ENCODE peak calls at places on chromosomes 6 and 20, in ten cellular contexts. I is brain microvascular endothelial cell, N is suprapubic skin, F is aorta, W is cardiac muscle cell, V is foreskin keratinocyte, A is right atrium auricular region, D is SJSA1, Q is breast epithelium, X is SK-N-SH. H is an unnamed sample.

GRCh38 chr20:5135363-5136012 is 8.7 kb downstream of the CDS2 start:
- DNase-seq in I (no peak), N (no peak), F (no peak), W (no peak), V (no peak), A (no peak), D (no peak), Q (no peak), X (no peak), H (no peak)

GRCh38 chr6:170152111-170152926 is 138.6 kb downstream of the DLL1 start:
- DNase-seq in I (no peak), N (peak), F (peak), W (no peak), V (no peak), A (peak), D (no peak), Q (no peak), X (no peak), H (no peak)

GRCh38 chr20:38791291-38791690 is 14.2 kb upstream of the PPP1R16B start:
- DNase-seq in I (no peak), N (no peak), F (no peak), W (no peak), V (no peak), A (no peak), D (no peak), Q (no peak), X (no peak), H (no peak)

GRCh38 chr20:36313476-36313875 is 7.3 kb downstream of the DLGAP4 start:
- DNase-seq in I (no peak), N (no peak), F (peak), W (no peak), V (no peak), A (no peak), D (no peak), Q (peak), X (no peak), H (no peak)

GRCh38 chr6:17457405-17457804 is 64.0 kb downstream of the CAP2 start:
- DNase-seq in I (no peak), N (no peak), F (no peak), W (no peak), V (no peak), A (no peak), D (no peak), Q (no peak), X (no peak), H (no peak)

GRCh38 chr6:48535569-48535968 is 424.6 kb upstream of the PTCHD4 start:
- DNase-seq in I (peak), N (no peak), F (no peak), W (peak), V (peak), A (no peak), D (peak), Q (no peak), X (no peak), H (no peak)

GRCh38 chr20:63321148-63321831 is 28.3 kb downstream of the COL20A1 start:
- DNase-seq in I (no peak), N (peak), F (peak), W (peak), V (no peak), A (peak), D (no peak), Q (no peak), X (no peak), H (no peak)

GRCh38 chr6:15561447-15562199 is 101.2 kb downstream of the DTNBP1 start:
- DNase-seq in I (no peak), N (no peak), F (no peak), W (peak), V (no peak), A (no peak), D (no peak), Q (no peak), X (no peak), H (no peak)

GRCh38 chr20:31608256-31608980 is 3.3 kb downstream of the ID1 start:
- DNase-seq in I (no peak), N (peak), F (peak), W (peak), V (no peak), A (peak), D (peak), Q (peak), X (peak), H (peak)

GRCh38 chr6:109767961-109768360 is 76.9 kb downstream of the FIG4 start:
- DNase-seq in I (no peak), N (no peak), F (peak), W (peak), V (no peak), A (no peak), D (peak), Q (no peak), X (no peak), H (no peak)

GRCh38 chr6:52399511-52400315 is 20.4 kb upstream of the EFHC1 start:
- DNase-seq in I (peak), N (no peak), F (no peak), W (peak), V (peak), A (no peak), D (peak), Q (no peak), X (peak), H (peak)

GRCh38 chr6:45666844-45667243 is 289.1 kb upstream of the SUPT3H start:
- DNase-seq in I (no peak), N (no peak), F (no peak), W (no peak), V (no peak), A (no peak), D (no peak), Q (no peak), X (no peak), H (no peak)

GRCh38 chr6:29826271-29826670 is 1.4 kb upstream of the HLA-G start:
- DNase-seq in I (no peak), N (no peak), F (no peak), W (no peak), V (peak), A (no peak), D (no peak), Q (no peak), X (no peak), H (no peak)

GRCh38 chr6:151320140-151320539 is 71.2 kb downstream of the ZBTB2 start:
- DNase-seq in I (no peak), N (no peak), F (no peak), W (no peak), V (no peak), A (no peak), D (no peak), Q (no peak), X (no peak), H (no peak)

GRCh38 chr6:151313060-151313459 is 73.3 kb downstream of the AKAP12 start:
- DNase-seq in I (no peak), N (no peak), F (no peak), W (peak), V (no peak), A (no peak), D (no peak), Q (no peak), X (no peak), H (no peak)

GRCh38 chr6:151317995-151318365 is 73.4 kb downstream of the ZBTB2 start:
- DNase-seq in I (no peak), N (no peak), F (no peak), W (no peak), V (no peak), A (no peak), D (no peak), Q (no peak), X (no peak), H (no peak)

GRCh38 chr6:151321438-151321837 is 69.9 kb downstream of the ZBTB2 start:
- DNase-seq in I (no peak), N (no peak), F (no peak), W (no peak), V (no peak), A (no peak), D (no peak), Q (no peak), X (no peak), H (no peak)

DNA sequence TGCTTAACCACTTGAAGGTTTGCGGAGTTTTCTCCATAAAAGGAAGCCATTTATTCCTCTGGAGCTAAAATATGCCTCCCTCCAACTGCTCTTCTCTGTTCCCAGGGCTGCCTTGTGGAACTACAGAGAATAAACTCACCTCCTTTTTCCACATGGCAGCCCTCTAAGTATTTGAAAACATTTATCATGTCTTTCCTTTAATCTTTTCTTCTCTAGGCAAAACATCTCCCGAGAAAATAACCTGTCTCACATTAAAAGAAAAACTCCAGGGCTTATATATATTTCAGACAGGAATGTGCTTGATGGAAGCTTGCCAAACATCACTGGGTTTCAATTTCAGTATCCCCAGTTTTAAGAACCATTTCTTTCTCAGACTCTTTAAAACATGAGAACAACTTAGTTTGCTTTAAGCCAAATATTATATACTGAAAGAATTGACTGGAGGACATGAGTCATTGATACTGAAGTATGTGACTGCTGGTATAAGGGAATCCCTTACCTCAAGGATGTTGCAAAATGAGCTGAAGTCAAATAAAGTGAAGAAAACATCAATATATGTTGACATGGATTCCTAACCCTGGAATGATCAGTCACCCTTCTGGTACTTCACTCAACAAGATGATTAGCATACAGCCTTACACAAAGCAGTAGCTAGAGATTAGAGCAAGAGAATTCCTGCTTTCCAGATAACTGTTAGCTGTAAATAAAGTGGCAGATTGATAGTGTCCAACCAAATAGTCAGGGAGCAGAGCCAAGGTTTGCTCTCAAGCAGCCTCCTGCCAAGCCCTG is 74.0 kb downstream of the ZBTB2 start:
- DNase-seq in I (peak), N (no peak), F (no peak), W (peak), V (peak), A (no peak), D (no peak), Q (no peak), X (no peak), H (no peak)
- H3K27ac ChIP-seq in I (peak), N (no peak), F (no peak), W (peak), V (no peak), A (no peak), D (no peak), Q (no peak), X (peak), H (no peak)

GRCh38 chr6:37025621-37026466 is 20.4 kb downstream of the FGD2 start:
- DNase-seq in I (no peak), N (no peak), F (peak), W (no peak), V (no peak), A (no peak), D (no peak), Q (no peak), X (no peak), H (no peak)
- H3K27ac ChIP-seq in I (no peak), N (peak), F (no peak), W (no peak), V (peak), A (no peak), D (no peak), Q (peak), X (no peak), H (no peak)

DNA sequence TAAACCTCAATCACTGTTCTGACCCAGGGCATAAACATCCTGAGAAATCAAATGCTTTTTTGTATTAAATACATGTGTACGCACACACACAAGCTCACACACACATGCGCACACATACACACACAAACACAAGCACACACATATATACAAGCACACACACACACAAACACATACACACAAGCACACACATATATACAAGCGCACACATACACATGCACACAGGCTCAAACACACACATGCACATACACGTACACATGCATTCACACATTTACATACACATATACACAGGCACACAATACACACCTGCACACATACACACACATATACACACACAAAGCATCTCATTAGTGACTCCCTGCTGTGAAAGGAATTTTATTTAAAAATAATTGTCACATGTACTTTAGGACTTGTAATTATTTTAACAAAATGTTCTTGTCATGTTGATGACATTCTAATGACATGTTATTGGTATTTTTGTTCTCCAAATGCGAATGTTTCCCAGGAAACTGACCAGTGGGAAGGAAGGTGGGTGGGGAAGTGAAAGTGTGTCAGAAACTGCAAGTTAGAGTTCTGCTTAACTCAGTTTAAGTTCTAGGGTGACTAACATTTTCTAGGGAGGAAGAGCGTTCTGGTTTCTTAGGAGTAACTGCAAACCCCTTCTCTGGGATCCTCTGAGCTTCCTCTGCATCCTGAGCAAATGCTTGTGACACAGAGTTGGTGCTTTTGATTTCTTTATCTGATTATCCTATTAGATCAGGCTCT is 113.9 kb upstream of the ZNF217 start:
- DNase-seq in I (peak), N (no peak), F (no peak), W (no peak), V (no peak), A (no peak), D (peak), Q (no peak), X (no peak), H (no peak)
- H3K27ac ChIP-seq in I (peak), N (peak), F (no peak), W (no peak), V (no peak), A (peak), D (peak), Q (no peak), X (peak), H (peak)

DNA sequence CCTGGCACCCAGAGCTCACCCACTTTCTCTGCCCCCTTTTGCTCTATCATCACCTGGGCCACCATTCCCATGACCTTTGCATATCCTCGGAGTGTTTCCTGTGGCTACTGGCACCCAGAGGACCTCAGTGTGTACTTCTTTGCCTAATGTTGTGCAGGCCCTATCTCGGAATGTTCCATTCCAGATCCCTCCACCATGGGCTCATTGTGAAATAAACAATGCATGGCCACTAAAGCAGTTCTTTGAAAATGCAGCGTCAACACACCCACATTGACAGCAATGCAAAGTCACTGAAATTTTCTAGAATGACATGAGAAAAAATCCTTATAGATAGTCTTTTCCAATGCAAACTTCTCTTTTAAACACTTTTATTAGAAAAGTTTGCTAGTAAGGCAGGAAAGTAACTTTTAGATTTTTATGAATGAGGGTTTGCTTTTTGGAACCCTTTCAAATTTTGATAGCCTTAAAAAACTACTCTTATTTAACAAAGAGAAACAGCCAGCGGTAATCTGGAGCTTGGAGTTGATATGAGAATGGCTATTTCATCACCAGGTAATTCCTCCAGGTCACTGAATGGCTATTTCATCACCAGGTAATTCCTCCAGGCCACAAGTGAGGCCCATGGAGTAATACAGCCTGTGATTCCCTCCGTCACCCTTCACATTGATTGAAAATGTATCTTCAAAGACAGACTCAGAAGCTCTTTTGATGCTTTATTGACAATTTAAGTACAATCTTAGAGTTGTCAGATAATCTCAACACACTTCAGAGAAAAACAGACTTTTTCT is 73.0 kb upstream of the AGPAT4 start:
- DNase-seq in I (no peak), N (no peak), F (no peak), W (no peak), V (no peak), A (no peak), D (no peak), Q (no peak), X (no peak), H (no peak)
- H3K27ac ChIP-seq in I (no peak), N (no peak), F (no peak), W (no peak), V (no peak), A (no peak), D (no peak), Q (no peak), X (no peak), H (no peak)

GRCh38 chr20:45383131-45383530 is 5.0 kb upstream of the TP53TG5 start:
- DNase-seq in I (no peak), N (no peak), F (no peak), W (no peak), V (no peak), A (no peak), D (peak), Q (no peak), X (no peak), H (no peak)
- H3K27ac ChIP-seq in I (no peak), N (no peak), F (no peak), W (no peak), V (no peak), A (no peak), D (no peak), Q (no peak), X (no peak), H (no peak)

GRCh38 chr6:144340541-144341371 is 55.6 kb downstream of the UTRN start:
- DNase-seq in I (no peak), N (no peak), F (no peak), W (peak), V (no peak), A (no peak), D (no peak), Q (no peak), X (no peak), H (no peak)
- H3K27ac ChIP-seq in I (no peak), N (peak), F (no peak), W (no peak), V (peak), A (no peak), D (no peak), Q (peak), X (peak), H (peak)

GRCh38 chr6:33633462-33634158 is 12.5 kb downstream of the ITPR3 start:
- DNase-seq in I (no peak), N (no peak), F (peak), W (peak), V (no peak), A (no peak), D (peak), Q (peak), X (peak), H (no peak)
- H3K27ac ChIP-seq in I (no peak), N (peak), F (no peak), W (no peak), V (no peak), A (peak), D (no peak), Q (peak), X (no peak), H (peak)